ENCODE peak calls at places on chromosomes 7 and 10, in five cellular contexts. G is esophagus squamous epithelium, P is CD14-positive monocyte, J is ecto neural progenitor cell, A is NCI-H345. V is an unnamed sample.

GRCh38 chr7:4809091-4809591 is 33.7 kb downstream of the AP5Z1 start:
- DNase-seq in G (no peak), P (no peak), J (no peak), A (no peak), V (no peak)

GRCh38 chr10:29610876-29611647 is 23.7 kb downstream of the SVIL start:
- DNase-seq in G (no peak), P (no peak), J (no peak), A (no peak), V (no peak)

GRCh38 chr10:77974396-77975074 is 48.0 kb upstream of the DLG5 start:
- DNase-seq in G (no peak), P (no peak), J (peak), A (no peak), V (no peak)

GRCh38 chr7:90896458-90896857 is 300.3 kb downstream of the CDK14 start:
- DNase-seq in G (no peak), P (no peak), J (no peak), A (no peak), V (no peak)

GRCh38 chr7:2063562-2064360 is 169.0 kb downstream of the MAD1L1 start:
- DNase-seq in G (no peak), P (no peak), J (no peak), A (peak), V (peak)

GRCh38 chr10:121994429-121994881 is 5.5 kb downstream of the TACC2 start:
- DNase-seq in G (no peak), P (no peak), J (peak), A (peak), V (no peak)

GRCh38 chr7:56033671-56034432 is 17.4 kb downstream of the PSPH start:
- DNase-seq in G (no peak), P (no peak), J (peak), A (peak), V (peak)

GRCh38 chr10:110827410-110827809 is 44.3 kb upstream of the PDCD4 start:
- DNase-seq in G (no peak), P (no peak), J (no peak), A (no peak), V (no peak)

GRCh38 chr7:20193242-20193777 is 23.9 kb downstream of the MACC1 start:
- DNase-seq in G (no peak), P (no peak), J (no peak), A (no peak), V (no peak)

GRCh38 chr10:103618575-103619423 is 125.3 kb downstream of the NEURL1 start:
- DNase-seq in G (no peak), P (no peak), J (no peak), A (no peak), V (no peak)

GRCh38 chr10:88157981-88158465 is 294.6 kb downstream of the PTEN start:
- DNase-seq in G (no peak), P (no peak), J (no peak), A (no peak), V (no peak)

GRCh38 chr7:6057316-6058128 is 26.3 kb downstream of the ANKRD61 start:
- DNase-seq in G (no peak), P (no peak), J (no peak), A (no peak), V (no peak)

GRCh38 chr7:75809396-75809795 is 4.2 kb downstream of the CCL24 start:
- DNase-seq in G (no peak), P (no peak), J (no peak), A (no peak), V (no peak)

GRCh38 chr10:101012525-101013364 is 13.1 kb downstream of the LZTS2 start:
- DNase-seq in G (no peak), P (peak), J (peak), A (peak), V (peak)

GRCh38 chr10:110408203-110408871 is 89.4 kb upstream of the DUSP5 start:
- DNase-seq in G (no peak), P (no peak), J (no peak), A (no peak), V (no peak)

GRCh38 chr10:77912576-77912975 is 14.0 kb downstream of the DLG5 start:
- DNase-seq in G (no peak), P (no peak), J (no peak), A (no peak), V (peak)

GRCh38 chr7:38574121-38574520 is 57.1 kb downstream of the AMPH start:
- DNase-seq in G (no peak), P (no peak), J (no peak), A (no peak), V (no peak)

GRCh38 chr7:3861371-3861770 is 560.3 kb downstream of the SDK1 start:
- DNase-seq in G (no peak), P (no peak), J (no peak), A (no peak), V (no peak)

GRCh38 chr10:114283091-114283490 is 44.0 kb downstream of the VWA2 start:
- DNase-seq in G (no peak), P (no peak), J (no peak), A (no peak), V (no peak)

GRCh38 chr7:36966039-36966438 is 241.7 kb upstream of the AOAH start:
- DNase-seq in G (no peak), P (no peak), J (no peak), A (no peak), V (no peak)

GRCh38 chr10:43816351-43817321 is 168.0 kb upstream of the ZNF32 start:
- DNase-seq in G (no peak), P (no peak), J (no peak), A (no peak), V (no peak)

GRCh38 chr10:133230387-133231195 is 574 bp downstream of the UTF1 start:
- DNase-seq in G (no peak), P (peak), J (no peak), A (peak), V (no peak)

GRCh38 chr7:134690614-134691504 is 44.2 kb downstream of the BPGM start:
- DNase-seq in G (no peak), P (no peak), J (no peak), A (no peak), V (no peak)

GRCh38 chr7:31078363-31078990 is 26.4 kb downstream of the ADCYAP1R1 start:
- DNase-seq in G (no peak), P (no peak), J (no peak), A (no peak), V (no peak)